ENCODE peak calls at places on chromosomes 6 and 20, in nine cellular contexts. One of them, this sample, is unnamed. For H3K27me3 and H3K9me3, the result is how much of the 10 kb centered on the place peaks cover.

GRCh38 chr6:145669627-145670034 is 65.7 kb downstream of the EPM2A start:
- DNase-seq in H9: no peak
- DNase-seq in naive thymus-derived CD4-positive, alpha-beta T cell: no peak
- DNase-seq in lower lobe of right lung: no peak
- DNase-seq in CD8-positive, alpha-beta T cell: no peak
- DNase-seq in heart right ventricle: no peak
- DNase-seq in GM23248: peak
- DNase-seq in esophagus squamous epithelium: no peak
- DNase-seq in upper lobe of right lung: no peak
- DNase-seq in this sample: no peak

GRCh38 chr6:100426689-100427338 is 37.9 kb downstream of the SIM1 start:
- DNase-seq in H9: no peak
- DNase-seq in naive thymus-derived CD4-positive, alpha-beta T cell: no peak
- DNase-seq in lower lobe of right lung: no peak
- DNase-seq in CD8-positive, alpha-beta T cell: no peak
- DNase-seq in heart right ventricle: no peak
- DNase-seq in GM23248: peak
- DNase-seq in esophagus squamous epithelium: no peak
- DNase-seq in upper lobe of right lung: no peak
- DNase-seq in this sample: no peak

GRCh38 chr6:80425089-80425823 is 318.8 kb downstream of the BCKDHB start:
- DNase-seq in H9: no peak
- DNase-seq in naive thymus-derived CD4-positive, alpha-beta T cell: no peak
- DNase-seq in lower lobe of right lung: no peak
- DNase-seq in CD8-positive, alpha-beta T cell: no peak
- DNase-seq in heart right ventricle: no peak
- DNase-seq in GM23248: peak
- DNase-seq in esophagus squamous epithelium: no peak
- DNase-seq in upper lobe of right lung: no peak
- DNase-seq in this sample: no peak

GRCh38 chr20:49245921-49246740 is 26.9 kb downstream of the DDX27 start:
- DNase-seq in H9: peak
- DNase-seq in naive thymus-derived CD4-positive, alpha-beta T cell: no peak
- DNase-seq in lower lobe of right lung: no peak
- DNase-seq in CD8-positive, alpha-beta T cell: no peak
- DNase-seq in heart right ventricle: no peak
- DNase-seq in GM23248: peak
- DNase-seq in esophagus squamous epithelium: no peak
- DNase-seq in upper lobe of right lung: no peak
- DNase-seq in this sample: peak

GRCh38 chr6:36126553-36127458 is 3.5 kb upstream of the MAPK13 start:
- DNase-seq in H9: no peak
- DNase-seq in naive thymus-derived CD4-positive, alpha-beta T cell: no peak
- DNase-seq in lower lobe of right lung: no peak
- DNase-seq in CD8-positive, alpha-beta T cell: no peak
- DNase-seq in heart right ventricle: no peak
- DNase-seq in GM23248: peak
- DNase-seq in esophagus squamous epithelium: no peak
- DNase-seq in upper lobe of right lung: no peak
- DNase-seq in this sample: no peak

GRCh38 chr6:63269470-63269869 is 50.3 kb downstream of the LGSN start:
- DNase-seq in H9: no peak
- DNase-seq in naive thymus-derived CD4-positive, alpha-beta T cell: no peak
- DNase-seq in lower lobe of right lung: no peak
- DNase-seq in CD8-positive, alpha-beta T cell: no peak
- DNase-seq in heart right ventricle: no peak
- DNase-seq in GM23248: no peak
- DNase-seq in esophagus squamous epithelium: no peak
- DNase-seq in upper lobe of right lung: no peak
- DNase-seq in this sample: no peak

GRCh38 chr6:95227301-95227700 is 350.0 kb upstream of the MANEA start:
- DNase-seq in H9: no peak
- DNase-seq in naive thymus-derived CD4-positive, alpha-beta T cell: no peak
- DNase-seq in lower lobe of right lung: no peak
- DNase-seq in CD8-positive, alpha-beta T cell: no peak
- DNase-seq in heart right ventricle: no peak
- DNase-seq in GM23248: no peak
- DNase-seq in esophagus squamous epithelium: no peak
- DNase-seq in upper lobe of right lung: no peak
- DNase-seq in this sample: no peak

GRCh38 chr20:7673841-7674240 is 266.4 kb downstream of the HAO1 start:
- DNase-seq in H9: no peak
- DNase-seq in naive thymus-derived CD4-positive, alpha-beta T cell: no peak
- DNase-seq in lower lobe of right lung: no peak
- DNase-seq in CD8-positive, alpha-beta T cell: no peak
- DNase-seq in heart right ventricle: no peak
- DNase-seq in GM23248: peak
- DNase-seq in esophagus squamous epithelium: no peak
- DNase-seq in upper lobe of right lung: no peak
- DNase-seq in this sample: no peak

GRCh38 chr20:10216146-10216741 is 2.4 kb upstream of the SNAP25 start:
- DNase-seq in H9: no peak
- DNase-seq in naive thymus-derived CD4-positive, alpha-beta T cell: no peak
- DNase-seq in lower lobe of right lung: no peak
- DNase-seq in CD8-positive, alpha-beta T cell: no peak
- DNase-seq in heart right ventricle: no peak
- DNase-seq in GM23248: no peak
- DNase-seq in esophagus squamous epithelium: no peak
- DNase-seq in upper lobe of right lung: no peak
- DNase-seq in this sample: no peak

GRCh38 chr6:116190550-116190949 is 63.3 kb downstream of the TSPYL4 start:
- DNase-seq in H9: no peak
- DNase-seq in naive thymus-derived CD4-positive, alpha-beta T cell: no peak
- DNase-seq in lower lobe of right lung: no peak
- DNase-seq in CD8-positive, alpha-beta T cell: no peak
- DNase-seq in heart right ventricle: no peak
- DNase-seq in GM23248: peak
- DNase-seq in esophagus squamous epithelium: no peak
- DNase-seq in upper lobe of right lung: no peak
- DNase-seq in this sample: no peak

GRCh38 chr20:22180244-22180643 is 404.1 kb downstream of the FOXA2 start:
- DNase-seq in H9: peak
- DNase-seq in naive thymus-derived CD4-positive, alpha-beta T cell: no peak
- DNase-seq in lower lobe of right lung: no peak
- DNase-seq in CD8-positive, alpha-beta T cell: no peak
- DNase-seq in heart right ventricle: no peak
- DNase-seq in GM23248: no peak
- DNase-seq in esophagus squamous epithelium: no peak
- DNase-seq in upper lobe of right lung: no peak
- DNase-seq in this sample: no peak

GRCh38 chr6:1864496-1864895 is 254.8 kb downstream of the FOXC1 start:
- DNase-seq in H9: no peak
- DNase-seq in naive thymus-derived CD4-positive, alpha-beta T cell: no peak
- DNase-seq in lower lobe of right lung: no peak
- DNase-seq in CD8-positive, alpha-beta T cell: no peak
- DNase-seq in heart right ventricle: no peak
- DNase-seq in GM23248: no peak
- DNase-seq in esophagus squamous epithelium: no peak
- DNase-seq in upper lobe of right lung: no peak
- DNase-seq in this sample: no peak

GRCh38 chr6:158416841-158417759 is 104.8 kb downstream of the TULP4 start:
- DNase-seq in H9: no peak
- DNase-seq in naive thymus-derived CD4-positive, alpha-beta T cell: no peak
- DNase-seq in lower lobe of right lung: no peak
- DNase-seq in CD8-positive, alpha-beta T cell: no peak
- DNase-seq in heart right ventricle: no peak
- DNase-seq in GM23248: peak
- DNase-seq in esophagus squamous epithelium: no peak
- DNase-seq in upper lobe of right lung: no peak
- DNase-seq in this sample: no peak

DNA sequence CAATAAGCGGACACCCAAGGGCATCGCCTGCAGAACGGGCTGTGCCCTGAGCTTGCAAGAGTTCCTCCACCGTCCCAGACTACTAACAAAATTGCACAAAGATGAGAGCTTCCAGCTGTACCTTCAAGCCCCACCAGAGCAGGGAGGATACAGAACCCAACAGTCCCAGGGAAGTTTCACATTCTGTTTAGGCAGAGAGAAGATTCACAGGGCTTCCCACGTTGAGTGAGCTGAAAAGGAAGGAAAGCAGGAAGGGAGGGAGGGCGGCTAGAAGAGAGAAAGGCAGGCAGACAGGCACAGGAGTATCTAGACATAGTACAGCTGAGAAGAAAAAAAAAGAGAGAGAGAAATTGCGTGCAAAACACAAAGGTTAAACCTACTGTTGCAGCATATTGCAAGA is 112.5 kb upstream of the AFDN start:
- DNase-seq in H9: no peak
- DNase-seq in naive thymus-derived CD4-positive, alpha-beta T cell: no peak
- DNase-seq in lower lobe of right lung: no peak
- DNase-seq in CD8-positive, alpha-beta T cell: peak
- DNase-seq in heart right ventricle: no peak
- DNase-seq in GM23248: no peak
- DNase-seq in esophagus squamous epithelium: no peak
- DNase-seq in upper lobe of right lung: no peak
- DNase-seq in this sample: no peak
- H3K27me3 ChIP-seq in H9: under half
- H3K27me3 ChIP-seq in naive thymus-derived CD4-positive, alpha-beta T cell: under half
- H3K27me3 ChIP-seq in lower lobe of right lung: under half
- H3K27me3 ChIP-seq in CD8-positive, alpha-beta T cell: under half
- H3K27me3 ChIP-seq in heart right ventricle: under half
- H3K27me3 ChIP-seq in GM23248: under half
- H3K27me3 ChIP-seq in esophagus squamous epithelium: under half
- H3K27me3 ChIP-seq in upper lobe of right lung: under half
- H3K27me3 ChIP-seq in this sample: under half

GRCh38 chr6:164528539-164528938 is 780.9 kb downstream of the C6orf118 start:
- DNase-seq in H9: no peak
- DNase-seq in naive thymus-derived CD4-positive, alpha-beta T cell: no peak
- DNase-seq in lower lobe of right lung: no peak
- DNase-seq in CD8-positive, alpha-beta T cell: no peak
- DNase-seq in heart right ventricle: no peak
- DNase-seq in GM23248: no peak
- DNase-seq in esophagus squamous epithelium: no peak
- DNase-seq in upper lobe of right lung: no peak
- DNase-seq in this sample: no peak

GRCh38 chr6:164531745-164532144 is 777.7 kb downstream of the C6orf118 start:
- DNase-seq in H9: no peak
- DNase-seq in naive thymus-derived CD4-positive, alpha-beta T cell: no peak
- DNase-seq in lower lobe of right lung: no peak
- DNase-seq in CD8-positive, alpha-beta T cell: no peak
- DNase-seq in heart right ventricle: no peak
- DNase-seq in GM23248: no peak
- DNase-seq in esophagus squamous epithelium: no peak
- DNase-seq in upper lobe of right lung: no peak
- DNase-seq in this sample: no peak

GRCh38 chr6:164532546-164533362 is 776.7 kb downstream of the C6orf118 start:
- DNase-seq in H9: no peak
- DNase-seq in naive thymus-derived CD4-positive, alpha-beta T cell: no peak
- DNase-seq in lower lobe of right lung: no peak
- DNase-seq in CD8-positive, alpha-beta T cell: no peak
- DNase-seq in heart right ventricle: no peak
- DNase-seq in GM23248: no peak
- DNase-seq in esophagus squamous epithelium: no peak
- DNase-seq in upper lobe of right lung: no peak
- DNase-seq in this sample: no peak

DNA sequence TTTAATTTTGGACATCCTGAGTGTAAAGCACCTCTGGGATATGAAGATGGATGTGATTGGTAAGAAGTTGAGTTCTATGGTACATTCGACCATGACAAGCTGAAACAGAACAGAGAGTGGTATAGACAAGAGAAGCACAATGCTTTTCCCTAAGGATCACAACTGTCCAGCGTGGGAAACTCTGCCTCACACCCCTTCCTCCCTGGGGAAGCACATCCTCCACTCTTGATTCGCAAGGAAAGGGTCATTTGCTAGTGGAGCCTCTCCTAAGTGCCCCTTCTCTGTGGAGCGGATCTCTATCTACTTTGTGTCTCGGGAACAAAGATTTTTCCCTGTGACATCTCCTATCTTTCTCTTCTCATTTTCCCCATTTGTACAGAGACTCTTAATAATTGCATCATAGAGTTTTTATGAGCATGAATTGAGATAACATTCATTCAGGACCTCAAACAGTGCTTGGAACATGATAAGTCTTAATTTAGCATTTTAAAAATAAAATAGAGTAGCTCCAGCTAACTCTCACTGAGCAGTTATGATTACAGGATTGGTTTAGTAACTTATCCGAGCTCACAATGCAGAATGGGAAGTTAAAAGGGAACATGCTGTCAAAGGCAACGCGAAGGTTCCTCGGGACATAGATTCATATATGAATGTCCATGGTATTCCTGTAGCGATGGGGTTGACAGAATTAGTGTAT is 775.2 kb downstream of the C6orf118 start:
- DNase-seq in H9: no peak
- DNase-seq in naive thymus-derived CD4-positive, alpha-beta T cell: no peak
- DNase-seq in lower lobe of right lung: no peak
- DNase-seq in CD8-positive, alpha-beta T cell: no peak
- DNase-seq in heart right ventricle: no peak
- DNase-seq in GM23248: no peak
- DNase-seq in esophagus squamous epithelium: no peak
- DNase-seq in upper lobe of right lung: no peak
- DNase-seq in this sample: no peak
- H3K9me3 ChIP-seq in H9: under half
- H3K9me3 ChIP-seq in naive thymus-derived CD4-positive, alpha-beta T cell: under half
- H3K9me3 ChIP-seq in lower lobe of right lung: under half
- H3K9me3 ChIP-seq in CD8-positive, alpha-beta T cell: under half
- H3K9me3 ChIP-seq in heart right ventricle: under half
- H3K9me3 ChIP-seq in GM23248: under half
- H3K9me3 ChIP-seq in esophagus squamous epithelium: under half
- H3K9me3 ChIP-seq in upper lobe of right lung: under half
- H3K9me3 ChIP-seq in this sample: under half

GRCh38 chr6:34589633-34590139 is 33.6 kb upstream of the SPDEF start:
- DNase-seq in H9: no peak
- DNase-seq in naive thymus-derived CD4-positive, alpha-beta T cell: no peak
- DNase-seq in lower lobe of right lung: no peak
- DNase-seq in CD8-positive, alpha-beta T cell: no peak
- DNase-seq in heart right ventricle: no peak
- DNase-seq in GM23248: no peak
- DNase-seq in esophagus squamous epithelium: no peak
- DNase-seq in upper lobe of right lung: no peak
- DNase-seq in this sample: no peak
- H3K27me3 ChIP-seq in H9: under half
- H3K27me3 ChIP-seq in naive thymus-derived CD4-positive, alpha-beta T cell: under half
- H3K27me3 ChIP-seq in lower lobe of right lung: under half
- H3K27me3 ChIP-seq in CD8-positive, alpha-beta T cell: under half
- H3K27me3 ChIP-seq in heart right ventricle: under half
- H3K27me3 ChIP-seq in GM23248: under half
- H3K27me3 ChIP-seq in esophagus squamous epithelium: under half
- H3K27me3 ChIP-seq in upper lobe of right lung: under half
- H3K27me3 ChIP-seq in this sample: under half

DNA sequence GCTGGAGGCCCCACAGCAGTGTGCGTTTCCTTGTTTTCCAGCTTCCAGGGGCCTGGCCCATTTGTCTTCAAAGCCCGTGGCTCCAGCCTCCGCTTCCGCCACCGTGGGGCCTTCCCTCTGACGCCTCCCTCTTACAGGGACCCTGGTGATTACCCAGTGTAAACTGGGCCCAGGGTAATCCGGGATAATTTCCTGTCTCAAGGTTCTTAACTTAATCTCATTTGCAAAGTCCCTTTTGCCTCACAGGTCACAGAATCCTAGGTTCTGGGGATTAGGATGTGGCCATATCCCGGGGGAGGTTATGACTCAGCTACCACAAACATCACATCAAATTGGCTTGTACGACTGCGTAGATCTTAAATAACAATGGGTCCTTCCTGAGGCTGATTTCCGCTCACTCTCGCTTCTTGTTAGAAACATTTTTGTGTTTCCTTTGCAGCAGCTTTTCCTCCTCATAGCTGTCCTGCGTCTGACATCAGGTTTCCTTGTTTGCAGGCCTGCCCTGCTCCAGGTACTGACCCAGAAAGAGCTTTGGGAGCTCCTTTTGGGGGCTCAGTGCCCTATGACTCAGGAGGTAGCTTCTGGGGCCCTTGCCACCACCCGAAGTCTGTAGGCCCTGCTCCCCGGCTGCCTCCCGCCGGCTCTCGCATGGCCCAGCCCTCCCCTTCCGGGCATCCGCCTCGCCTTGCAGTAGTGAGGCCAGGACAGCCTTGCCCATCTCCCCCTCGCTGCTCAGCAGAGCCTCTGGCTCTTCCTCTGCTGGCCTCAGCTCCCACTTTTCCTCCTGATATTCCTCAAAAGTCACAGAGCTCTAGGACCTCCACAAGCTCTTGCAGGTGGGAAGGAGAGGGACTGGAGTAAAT is 100.5 kb downstream of the ERMARD start:
- DNase-seq in H9: no peak
- DNase-seq in naive thymus-derived CD4-positive, alpha-beta T cell: no peak
- DNase-seq in lower lobe of right lung: no peak
- DNase-seq in CD8-positive, alpha-beta T cell: peak
- DNase-seq in heart right ventricle: peak
- DNase-seq in GM23248: no peak
- DNase-seq in esophagus squamous epithelium: no peak
- DNase-seq in upper lobe of right lung: peak
- DNase-seq in this sample: no peak
- H3K9me3 ChIP-seq in H9: under half
- H3K9me3 ChIP-seq in naive thymus-derived CD4-positive, alpha-beta T cell: under half
- H3K9me3 ChIP-seq in lower lobe of right lung: under half
- H3K9me3 ChIP-seq in CD8-positive, alpha-beta T cell: under half
- H3K9me3 ChIP-seq in heart right ventricle: under half
- H3K9me3 ChIP-seq in GM23248: under half
- H3K9me3 ChIP-seq in esophagus squamous epithelium: under half
- H3K9me3 ChIP-seq in upper lobe of right lung: under half
- H3K9me3 ChIP-seq in this sample: under half

This sample was measured in CD4-positive, CD25-positive, alpha-beta regulatory T cell.